ENCODE peak calls at places on chromosome 1, in six cellular contexts. One of them, this sample, is unnamed.

GRCh38 chr1:8567146-8567545 is 249.2 kb downstream of the SLC45A1 start:
- DNase-seq in stromal cell of bone marrow: no peak
- DNase-seq in RWPE1: no peak
- DNase-seq in C1 segment of cervical spinal cord: no peak
- DNase-seq in lung microvascular endothelial cell: peak
- DNase-seq in stimulated activated CD8-positive, alpha-beta memory T cell treated with anti-CD3 and anti-CD28 coated beads, Interleukin-7, amount 100 ng/mL, for 48 hours: no peak
- DNase-seq in this sample: no peak

GRCh38 chr1:118504867-118505266 is 319.8 kb upstream of the SPAG17 start:
- DNase-seq in RWPE1: no peak
- DNase-seq in stimulated activated CD8-positive, alpha-beta memory T cell treated with anti-CD3 and anti-CD28 coated beads, Interleukin-7, amount 100 ng/mL, for 48 hours: no peak
- DNase-seq in stromal cell of bone marrow: no peak
- DNase-seq in C1 segment of cervical spinal cord: no peak
- DNase-seq in lung microvascular endothelial cell: no peak
- DNase-seq in this sample: no peak

GRCh38 chr1:169371400-169371799 is 3.4 kb downstream of the BLZF1 start:
- DNase-seq in lung microvascular endothelial cell: peak
- DNase-seq in C1 segment of cervical spinal cord: no peak
- DNase-seq in stromal cell of bone marrow: no peak
- DNase-seq in RWPE1: no peak
- DNase-seq in stimulated activated CD8-positive, alpha-beta memory T cell treated with anti-CD3 and anti-CD28 coated beads, Interleukin-7, amount 100 ng/mL, for 48 hours: no peak
- DNase-seq in this sample: no peak

GRCh38 chr1:157004286-157004685 is 41.3 kb downstream of the ARHGEF11 start:
- DNase-seq in RWPE1: no peak
- DNase-seq in stimulated activated CD8-positive, alpha-beta memory T cell treated with anti-CD3 and anti-CD28 coated beads, Interleukin-7, amount 100 ng/mL, for 48 hours: no peak
- DNase-seq in stromal cell of bone marrow: no peak
- DNase-seq in C1 segment of cervical spinal cord: no peak
- DNase-seq in lung microvascular endothelial cell: no peak
- DNase-seq in this sample: no peak

GRCh38 chr1:228798047-228798446 is 62.8 kb downstream of the RHOU start:
- DNase-seq in stromal cell of bone marrow: no peak
- DNase-seq in RWPE1: no peak
- DNase-seq in stimulated activated CD8-positive, alpha-beta memory T cell treated with anti-CD3 and anti-CD28 coated beads, Interleukin-7, amount 100 ng/mL, for 48 hours: no peak
- DNase-seq in C1 segment of cervical spinal cord: no peak
- DNase-seq in lung microvascular endothelial cell: no peak
- DNase-seq in this sample: no peak

GRCh38 chr1:53378932-53379661 is 51.2 kb upstream of the LRP8 start:
- DNase-seq in stromal cell of bone marrow: no peak
- DNase-seq in RWPE1: no peak
- DNase-seq in lung microvascular endothelial cell: no peak
- DNase-seq in stimulated activated CD8-positive, alpha-beta memory T cell treated with anti-CD3 and anti-CD28 coated beads, Interleukin-7, amount 100 ng/mL, for 48 hours: no peak
- DNase-seq in C1 segment of cervical spinal cord: no peak
- DNase-seq in this sample: no peak

GRCh38 chr1:36612121-36612520 is 129.4 kb upstream of the CSF3R start:
- DNase-seq in RWPE1: no peak
- DNase-seq in C1 segment of cervical spinal cord: no peak
- DNase-seq in stromal cell of bone marrow: no peak
- DNase-seq in stimulated activated CD8-positive, alpha-beta memory T cell treated with anti-CD3 and anti-CD28 coated beads, Interleukin-7, amount 100 ng/mL, for 48 hours: no peak
- DNase-seq in lung microvascular endothelial cell: no peak
- DNase-seq in this sample: no peak

GRCh38 chr1:217462159-217462558 is 168.7 kb downstream of the GPATCH2 start:
- DNase-seq in RWPE1: no peak
- DNase-seq in stimulated activated CD8-positive, alpha-beta memory T cell treated with anti-CD3 and anti-CD28 coated beads, Interleukin-7, amount 100 ng/mL, for 48 hours: no peak
- DNase-seq in C1 segment of cervical spinal cord: no peak
- DNase-seq in stromal cell of bone marrow: no peak
- DNase-seq in lung microvascular endothelial cell: no peak
- DNase-seq in this sample: no peak

GRCh38 chr1:13990939-13991338 is 291.0 kb downstream of the PRDM2 start:
- DNase-seq in C1 segment of cervical spinal cord: no peak
- DNase-seq in lung microvascular endothelial cell: no peak
- DNase-seq in stimulated activated CD8-positive, alpha-beta memory T cell treated with anti-CD3 and anti-CD28 coated beads, Interleukin-7, amount 100 ng/mL, for 48 hours: no peak
- DNase-seq in stromal cell of bone marrow: no peak
- DNase-seq in RWPE1: no peak
- DNase-seq in this sample: no peak

GRCh38 chr1:53543771-53544695 is 84.8 kb downstream of the DMRTB1 start:
- DNase-seq in lung microvascular endothelial cell: no peak
- DNase-seq in stimulated activated CD8-positive, alpha-beta memory T cell treated with anti-CD3 and anti-CD28 coated beads, Interleukin-7, amount 100 ng/mL, for 48 hours: no peak
- DNase-seq in C1 segment of cervical spinal cord: no peak
- DNase-seq in stromal cell of bone marrow: no peak
- DNase-seq in RWPE1: no peak
- DNase-seq in this sample: no peak

GRCh38 chr1:172351761-172352161 is 68.7 kb upstream of the C1orf105 start:
- DNase-seq in stromal cell of bone marrow: no peak
- DNase-seq in C1 segment of cervical spinal cord: no peak
- DNase-seq in lung microvascular endothelial cell: peak
- DNase-seq in RWPE1: no peak
- DNase-seq in stimulated activated CD8-positive, alpha-beta memory T cell treated with anti-CD3 and anti-CD28 coated beads, Interleukin-7, amount 100 ng/mL, for 48 hours: no peak
- DNase-seq in this sample: no peak

GRCh38 chr1:234963904-234964702 is 164.5 kb downstream of the TOMM20 start:
- DNase-seq in RWPE1: no peak
- DNase-seq in stromal cell of bone marrow: no peak
- DNase-seq in C1 segment of cervical spinal cord: no peak
- DNase-seq in lung microvascular endothelial cell: peak
- DNase-seq in stimulated activated CD8-positive, alpha-beta memory T cell treated with anti-CD3 and anti-CD28 coated beads, Interleukin-7, amount 100 ng/mL, for 48 hours: no peak
- DNase-seq in this sample: no peak

GRCh38 chr1:10629816-10630571 is 155.2 kb downstream of the PEX14 start:
- DNase-seq in stimulated activated CD8-positive, alpha-beta memory T cell treated with anti-CD3 and anti-CD28 coated beads, Interleukin-7, amount 100 ng/mL, for 48 hours: no peak
- DNase-seq in stromal cell of bone marrow: no peak
- DNase-seq in C1 segment of cervical spinal cord: no peak
- DNase-seq in lung microvascular endothelial cell: no peak
- DNase-seq in RWPE1: no peak
- DNase-seq in this sample: no peak

GRCh38 chr1:1101503-1101902 is 14.4 kb downstream of the C1orf159 start:
- DNase-seq in stromal cell of bone marrow: no peak
- DNase-seq in stimulated activated CD8-positive, alpha-beta memory T cell treated with anti-CD3 and anti-CD28 coated beads, Interleukin-7, amount 100 ng/mL, for 48 hours: no peak
- DNase-seq in RWPE1: no peak
- DNase-seq in lung microvascular endothelial cell: no peak
- DNase-seq in C1 segment of cervical spinal cord: no peak
- DNase-seq in this sample: no peak

GRCh38 chr1:236338096-236338495 is 56.0 kb upstream of the EDARADD start:
- DNase-seq in C1 segment of cervical spinal cord: no peak
- DNase-seq in stimulated activated CD8-positive, alpha-beta memory T cell treated with anti-CD3 and anti-CD28 coated beads, Interleukin-7, amount 100 ng/mL, for 48 hours: no peak
- DNase-seq in RWPE1: peak
- DNase-seq in stromal cell of bone marrow: no peak
- DNase-seq in lung microvascular endothelial cell: no peak
- DNase-seq in this sample: no peak

GRCh38 chr1:108816049-108816882 is 40.6 kb downstream of the AKNAD1 start:
- DNase-seq in C1 segment of cervical spinal cord: peak
- DNase-seq in stimulated activated CD8-positive, alpha-beta memory T cell treated with anti-CD3 and anti-CD28 coated beads, Interleukin-7, amount 100 ng/mL, for 48 hours: no peak
- DNase-seq in RWPE1: peak
- DNase-seq in lung microvascular endothelial cell: peak
- DNase-seq in stromal cell of bone marrow: peak
- DNase-seq in this sample: peak

GRCh38 chr1:114758251-114758832 is 558 bp upstream of the CSDE1 start:
- DNase-seq in lung microvascular endothelial cell: peak
- DNase-seq in C1 segment of cervical spinal cord: no peak
- DNase-seq in stimulated activated CD8-positive, alpha-beta memory T cell treated with anti-CD3 and anti-CD28 coated beads, Interleukin-7, amount 100 ng/mL, for 48 hours: no peak
- DNase-seq in stromal cell of bone marrow: no peak
- DNase-seq in RWPE1: peak
- DNase-seq in this sample: no peak

GRCh38 chr1:151476083-151476482 is 16.8 kb upstream of the POGZ start:
- DNase-seq in stromal cell of bone marrow: no peak
- DNase-seq in C1 segment of cervical spinal cord: no peak
- DNase-seq in stimulated activated CD8-positive, alpha-beta memory T cell treated with anti-CD3 and anti-CD28 coated beads, Interleukin-7, amount 100 ng/mL, for 48 hours: no peak
- DNase-seq in RWPE1: no peak
- DNase-seq in lung microvascular endothelial cell: no peak
- DNase-seq in this sample: no peak

GRCh38 chr1:11388617-11389016 is 90.3 kb upstream of the DISP3 start:
- DNase-seq in lung microvascular endothelial cell: no peak
- DNase-seq in stromal cell of bone marrow: no peak
- DNase-seq in C1 segment of cervical spinal cord: no peak
- DNase-seq in RWPE1: no peak
- DNase-seq in stimulated activated CD8-positive, alpha-beta memory T cell treated with anti-CD3 and anti-CD28 coated beads, Interleukin-7, amount 100 ng/mL, for 48 hours: no peak
- DNase-seq in this sample: no peak

GRCh38 chr1:16677552-16678423 is 11.0 kb upstream of the RNU1-3 start:
- DNase-seq in lung microvascular endothelial cell: peak
- DNase-seq in C1 segment of cervical spinal cord: no peak
- DNase-seq in RWPE1: peak
- DNase-seq in stimulated activated CD8-positive, alpha-beta memory T cell treated with anti-CD3 and anti-CD28 coated beads, Interleukin-7, amount 100 ng/mL, for 48 hours: peak
- DNase-seq in stromal cell of bone marrow: peak
- DNase-seq in this sample: no peak

GRCh38 chr1:23483327-23484252 is at the start of gene ASAP3:
- DNase-seq in C1 segment of cervical spinal cord: no peak
- DNase-seq in RWPE1: no peak
- DNase-seq in stimulated activated CD8-positive, alpha-beta memory T cell treated with anti-CD3 and anti-CD28 coated beads, Interleukin-7, amount 100 ng/mL, for 48 hours: no peak
- DNase-seq in lung microvascular endothelial cell: peak
- DNase-seq in stromal cell of bone marrow: no peak
- DNase-seq in this sample: no peak

GRCh38 chr1:219582310-219582709 is 30.6 kb downstream of the ZC3H11B start:
- DNase-seq in RWPE1: no peak
- DNase-seq in C1 segment of cervical spinal cord: no peak
- DNase-seq in stimulated activated CD8-positive, alpha-beta memory T cell treated with anti-CD3 and anti-CD28 coated beads, Interleukin-7, amount 100 ng/mL, for 48 hours: no peak
- DNase-seq in lung microvascular endothelial cell: no peak
- DNase-seq in stromal cell of bone marrow: peak
- DNase-seq in this sample: no peak

GRCh38 chr1:63023182-63023581 is 239.2 kb downstream of the ATG4C start:
- DNase-seq in lung microvascular endothelial cell: no peak
- DNase-seq in stromal cell of bone marrow: no peak
- DNase-seq in C1 segment of cervical spinal cord: no peak
- DNase-seq in stimulated activated CD8-positive, alpha-beta memory T cell treated with anti-CD3 and anti-CD28 coated beads, Interleukin-7, amount 100 ng/mL, for 48 hours: no peak
- DNase-seq in RWPE1: no peak
- DNase-seq in this sample: no peak

GRCh38 chr1:230277201-230277771 is 148.8 kb downstream of the PGBD5 start:
- DNase-seq in lung microvascular endothelial cell: no peak
- DNase-seq in RWPE1: no peak
- DNase-seq in C1 segment of cervical spinal cord: no peak
- DNase-seq in stromal cell of bone marrow: no peak
- DNase-seq in stimulated activated CD8-positive, alpha-beta memory T cell treated with anti-CD3 and anti-CD28 coated beads, Interleukin-7, amount 100 ng/mL, for 48 hours: no peak
- DNase-seq in this sample: no peak

GRCh38 chr1:42322577-42322976 is 12.5 kb downstream of the FOXJ3 start:
- DNase-seq in C1 segment of cervical spinal cord: no peak
- DNase-seq in lung microvascular endothelial cell: peak
- DNase-seq in RWPE1: no peak
- DNase-seq in stimulated activated CD8-positive, alpha-beta memory T cell treated with anti-CD3 and anti-CD28 coated beads, Interleukin-7, amount 100 ng/mL, for 48 hours: no peak
- DNase-seq in stromal cell of bone marrow: no peak
- DNase-seq in this sample: no peak

GRCh38 chr1:30378991-30379581 is 344.3 kb downstream of the MATN1 start:
- DNase-seq in stimulated activated CD8-positive, alpha-beta memory T cell treated with anti-CD3 and anti-CD28 coated beads, Interleukin-7, amount 100 ng/mL, for 48 hours: no peak
- DNase-seq in RWPE1: peak
- DNase-seq in stromal cell of bone marrow: peak
- DNase-seq in C1 segment of cervical spinal cord: no peak
- DNase-seq in lung microvascular endothelial cell: no peak
- DNase-seq in this sample: no peak

GRCh38 chr1:116122955-116123757 is 12.0 kb downstream of the MAB21L3 start:
- DNase-seq in lung microvascular endothelial cell: no peak
- DNase-seq in C1 segment of cervical spinal cord: no peak
- DNase-seq in stimulated activated CD8-positive, alpha-beta memory T cell treated with anti-CD3 and anti-CD28 coated beads, Interleukin-7, amount 100 ng/mL, for 48 hours: no peak
- DNase-seq in RWPE1: peak
- DNase-seq in stromal cell of bone marrow: peak
- DNase-seq in this sample: no peak

GRCh38 chr1:33716976-33717688 is 146.7 kb upstream of the HMGB4 start:
- DNase-seq in stromal cell of bone marrow: no peak
- DNase-seq in C1 segment of cervical spinal cord: no peak
- DNase-seq in lung microvascular endothelial cell: no peak
- DNase-seq in RWPE1: no peak
- DNase-seq in stimulated activated CD8-positive, alpha-beta memory T cell treated with anti-CD3 and anti-CD28 coated beads, Interleukin-7, amount 100 ng/mL, for 48 hours: no peak
- DNase-seq in this sample: no peak

GRCh38 chr1:47997289-47998200 is at the start of gene TRABD2B:
- DNase-seq in C1 segment of cervical spinal cord: peak
- DNase-seq in RWPE1: peak
- DNase-seq in lung microvascular endothelial cell: peak
- DNase-seq in stromal cell of bone marrow: peak
- DNase-seq in stimulated activated CD8-positive, alpha-beta memory T cell treated with anti-CD3 and anti-CD28 coated beads, Interleukin-7, amount 100 ng/mL, for 48 hours: peak
- DNase-seq in this sample: no peak

This sample was measured in glomerular endothelial cell.